ENCODE peak calls at places on chromosomes 1 and 21, in ten cellular contexts. U, Q, L, K, O, W, T, X, E and G are unnamed samples.

GRCh38 chr1:41776896-41777431 is 141.8 kb downstream of the HIVEP3 start:
- DNase-seq in U (no peak), Q (no peak), L (no peak), K (no peak), O (no peak), W (no peak), T (no peak), X (no peak), E (no peak), G (peak)

GRCh38 chr1:243882276-243882675 is 32.2 kb upstream of the AKT3 start:
- DNase-seq in U (no peak), Q (no peak), L (peak), K (no peak), O (no peak), W (no peak), T (no peak), X (no peak), E (no peak), G (no peak)

GRCh38 chr21:38202811-38203210 is 54.0 kb upstream of the KCNJ15 start:
- DNase-seq in U (no peak), Q (no peak), L (no peak), K (no peak), O (peak), W (no peak), T (no peak), X (no peak), E (no peak), G (no peak)

GRCh38 chr21:45992311-45993209 is 11.0 kb downstream of the COL6A1 start:
- DNase-seq in U (no peak), Q (no peak), L (no peak), K (peak), O (no peak), W (peak), T (no peak), X (peak), E (peak), G (no peak)

GRCh38 chr1:20367626-20368025 is 77.0 kb downstream of the VWA5B1 start:
- DNase-seq in U (no peak), Q (no peak), L (no peak), K (no peak), O (no peak), W (no peak), T (no peak), X (no peak), E (no peak), G (no peak)

GRCh38 chr1:26239936-26240335 is 5.9 kb downstream of the CEP85 start:
- DNase-seq in U (no peak), Q (no peak), L (no peak), K (no peak), O (no peak), W (no peak), T (no peak), X (no peak), E (no peak), G (no peak)

GRCh38 chr1:21594935-21595897 is 73.9 kb downstream of the RAP1GAP start:
- DNase-seq in U (peak), Q (peak), L (peak), K (no peak), O (no peak), W (peak), T (peak), X (no peak), E (peak), G (peak)

GRCh38 chr1:183137782-183138181 is 48.3 kb upstream of the LAMC2 start:
- DNase-seq in U (no peak), Q (no peak), L (no peak), K (no peak), O (no peak), W (no peak), T (no peak), X (no peak), E (no peak), G (no peak)

GRCh38 chr1:116453906-116454305 is 80.9 kb downstream of the ATP1A1 start:
- DNase-seq in U (no peak), Q (no peak), L (no peak), K (no peak), O (peak), W (no peak), T (no peak), X (no peak), E (no peak), G (no peak)

GRCh38 chr1:9128520-9129371 is at the start of gene GPR157:
- DNase-seq in U (peak), Q (peak), L (peak), K (peak), O (peak), W (peak), T (peak), X (peak), E (peak), G (peak)

GRCh38 chr1:229570891-229571516 is 12.5 kb upstream of the ABCB10 start:
- DNase-seq in U (no peak), Q (no peak), L (no peak), K (no peak), O (no peak), W (no peak), T (no peak), X (no peak), E (no peak), G (peak)

GRCh38 chr1:10528066-10529014 is 53.6 kb downstream of the PEX14 start:
- DNase-seq in U (peak), Q (no peak), L (peak), K (peak), O (no peak), W (no peak), T (no peak), X (no peak), E (no peak), G (peak)

GRCh38 chr1:25810341-25811299 is 9.1 kb upstream of the MTFR1L start:
- DNase-seq in U (peak), Q (peak), L (peak), K (peak), O (peak), W (peak), T (peak), X (no peak), E (peak), G (peak)

GRCh38 chr1:43047135-43047534 is 88.5 kb upstream of the SLC2A1 start:
- DNase-seq in U (no peak), Q (no peak), L (no peak), K (no peak), O (no peak), W (no peak), T (no peak), X (no peak), E (no peak), G (no peak)

GRCh38 chr1:54459714-54460113 is 53.5 kb upstream of the SSBP3 start:
- DNase-seq in U (no peak), Q (no peak), L (no peak), K (peak), O (no peak), W (no peak), T (peak), X (peak), E (no peak), G (no peak)

GRCh38 chr1:240991230-240991629 is 365.8 kb downstream of the RGS7 start:
- DNase-seq in U (no peak), Q (no peak), L (no peak), K (no peak), O (no peak), W (no peak), T (no peak), X (no peak), E (no peak), G (no peak)

DNA sequence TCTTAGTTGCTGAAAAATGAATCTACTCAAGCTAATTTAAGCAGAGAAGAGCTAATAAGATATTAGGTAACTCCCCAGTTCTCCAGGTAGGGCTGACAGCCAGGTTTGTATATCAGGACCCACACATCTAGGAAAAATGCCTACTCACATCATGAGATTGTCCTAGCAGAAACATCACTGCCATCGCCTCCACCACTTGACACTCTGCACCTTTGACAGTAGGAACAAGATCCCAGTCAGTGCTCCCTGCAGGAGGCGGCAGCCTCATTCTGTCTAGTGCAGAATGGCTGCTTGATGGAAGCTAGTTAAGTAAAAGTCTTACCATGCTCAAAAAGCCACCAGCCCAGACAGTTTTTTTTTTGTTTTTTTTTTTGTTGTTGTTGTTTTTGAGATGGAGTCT is 31.6 kb upstream of the USP1 start:
- DNase-seq in U (no peak), Q (no peak), L (no peak), K (no peak), O (no peak), W (no peak), T (no peak), X (no peak), E (no peak), G (no peak)
- H3K27ac ChIP-seq in U (no peak), Q (no peak), L (no peak), K (no peak), O (no peak), W (no peak), T (no peak), X (no peak), E (no peak), G (no peak)

DNA sequence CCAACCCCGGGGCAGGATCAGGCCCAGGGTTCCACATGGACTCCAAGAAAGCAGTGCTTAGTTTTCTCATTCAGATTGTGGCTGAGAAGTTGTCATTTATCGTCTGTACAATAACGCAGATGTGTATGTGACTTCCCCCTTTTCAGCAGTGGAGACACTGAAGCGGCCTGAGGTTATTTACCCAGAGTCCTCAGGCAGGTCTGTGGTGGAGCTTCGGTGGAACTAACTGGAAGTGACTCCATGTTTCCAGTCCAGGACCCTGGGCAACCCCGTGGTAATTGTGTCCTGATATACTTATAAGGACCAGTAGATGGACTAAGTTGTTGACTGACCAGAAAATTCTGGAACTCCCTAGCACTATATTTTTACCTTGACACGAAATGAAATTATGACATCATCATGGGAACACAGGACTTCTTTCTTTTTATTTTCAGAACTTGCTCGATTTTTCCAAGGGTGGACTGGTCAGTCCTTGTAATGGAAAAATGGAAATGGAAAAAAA is 1.0 kb upstream of the IER5 start:
- DNase-seq in U (no peak), Q (no peak), L (peak), K (no peak), O (no peak), W (no peak), T (no peak), X (no peak), E (no peak), G (no peak)
- TF ChIP-seq EP300 in U (no peak), Q (no peak), L (no peak), K (no peak), O (no peak), W (no peak), T (no peak), X (no peak), E (no peak), G (no peak)

DNA sequence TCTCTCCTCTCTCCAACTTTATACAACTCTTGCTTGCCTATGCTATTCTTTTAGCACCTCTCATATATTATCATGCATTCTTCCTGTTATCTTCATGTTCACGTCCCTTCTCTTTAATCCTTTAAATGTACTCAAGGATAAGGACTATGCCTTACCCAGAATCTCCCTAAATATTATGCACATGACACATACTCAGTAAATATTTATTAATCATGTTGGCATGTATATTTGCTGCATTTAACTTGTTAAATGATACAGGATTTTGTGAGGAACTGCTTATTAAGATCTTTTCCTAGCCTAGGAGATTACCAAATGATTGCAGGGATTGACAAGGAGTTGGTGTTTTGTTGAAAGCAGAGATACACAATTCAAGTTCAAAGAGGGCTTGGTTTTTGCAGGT is 109.4 kb downstream of the RGS2 start:
- DNase-seq in U (no peak), Q (no peak), L (no peak), K (no peak), O (no peak), W (no peak), T (no peak), X (no peak), E (no peak), G (no peak)
- H3K27ac ChIP-seq in U (no peak), Q (no peak), L (no peak), K (peak), O (peak), W (no peak), T (no peak), X (no peak), E (no peak), G (no peak)

GRCh38 chr1:27402349-27402754 is 9.9 kb downstream of the GPR3 start:
- DNase-seq in U (peak), Q (peak), L (peak), K (peak), O (peak), W (peak), T (peak), X (no peak), E (peak), G (peak)
- TF ChIP-seq EP300 in U (no peak), Q (no peak), L (no peak), K (no peak), O (no peak), W (no peak), T (no peak), X (no peak), E (no peak), G (no peak)

GRCh38 chr21:17660862-17661261 is 48.2 kb upstream of the BTG3 start:
- DNase-seq in U (no peak), Q (no peak), L (no peak), K (no peak), O (no peak), W (no peak), T (no peak), X (no peak), E (no peak), G (no peak)

GRCh38 chr21:17658931-17659330 is 46.2 kb upstream of the BTG3 start:
- DNase-seq in U (no peak), Q (no peak), L (no peak), K (no peak), O (no peak), W (no peak), T (no peak), X (no peak), E (no peak), G (no peak)

GRCh38 chr21:17660449-17660848 is 47.7 kb upstream of the BTG3 start:
- DNase-seq in U (no peak), Q (no peak), L (peak), K (no peak), O (no peak), W (no peak), T (no peak), X (no peak), E (no peak), G (no peak)
- H3K27ac ChIP-seq in U (no peak), Q (no peak), L (no peak), K (no peak), O (no peak), W (no peak), T (no peak), X (no peak), E (no peak), G (no peak)

GRCh38 chr1:220809704-220810103 is 23.0 kb downstream of the MTARC1 start:
- DNase-seq in U (no peak), Q (no peak), L (no peak), K (no peak), O (no peak), W (no peak), T (no peak), X (no peak), E (no peak), G (no peak)

GRCh38 chr1:220806408-220806807 is 19.7 kb downstream of the MTARC1 start:
- DNase-seq in U (no peak), Q (no peak), L (no peak), K (no peak), O (no peak), W (no peak), T (no peak), X (no peak), E (no peak), G (no peak)

GRCh38 chr1:220808501-220809186 is 21.9 kb downstream of the MTARC1 start:
- DNase-seq in U (no peak), Q (no peak), L (no peak), K (no peak), O (no peak), W (no peak), T (no peak), X (no peak), E (no peak), G (no peak)

GRCh38 chr1:220809187-220809550 is 22.5 kb downstream of the MTARC1 start:
- DNase-seq in U (no peak), Q (no peak), L (no peak), K (no peak), O (no peak), W (no peak), T (no peak), X (no peak), E (no peak), G (no peak)

GRCh38 chr1:220807726-220808125 is 21.0 kb downstream of the MTARC1 start:
- DNase-seq in U (no peak), Q (no peak), L (no peak), K (no peak), O (no peak), W (no peak), T (no peak), X (no peak), E (no peak), G (no peak)
- TF ChIP-seq EP300 in U (no peak), Q (no peak), L (no peak), K (no peak), O (no peak), W (no peak), T (no peak), X (no peak), E (no peak), G (no peak)

GRCh38 chr1:1598720-1599029 is 1.3 kb downstream of the FNDC10 start:
- DNase-seq in U (no peak), Q (no peak), L (no peak), K (no peak), O (no peak), W (no peak), T (no peak), X (no peak), E (no peak), G (no peak)

GRCh38 chr1:1599030-1599916 is 662 bp downstream of the FNDC10 start:
- DNase-seq in U (no peak), Q (peak), L (no peak), K (no peak), O (no peak), W (no peak), T (no peak), X (no peak), E (no peak), G (no peak)

GRCh38 chr1:1601564-1602320 is 1.8 kb upstream of the FNDC10 start:
- DNase-seq in U (no peak), Q (no peak), L (no peak), K (no peak), O (no peak), W (no peak), T (no peak), X (peak), E (no peak), G (no peak)

GRCh38 chr1:1600861-1601563 is 1.1 kb upstream of the FNDC10 start:
- DNase-seq in U (no peak), Q (no peak), L (no peak), K (no peak), O (no peak), W (no peak), T (no peak), X (no peak), E (no peak), G (no peak)

GRCh38 chr1:1599919-1600860 is at the start of gene FNDC10:
- DNase-seq in U (no peak), Q (peak), L (no peak), K (no peak), O (no peak), W (no peak), T (no peak), X (no peak), E (no peak), G (no peak)
- H3K27ac ChIP-seq in U (no peak), Q (no peak), L (peak), K (no peak), O (no peak), W (no peak), T (no peak), X (no peak), E (no peak), G (no peak)

GRCh38 chr1:22597996-22598395 is 34.7 kb downstream of the EPHA8 start:
- DNase-seq in U (no peak), Q (no peak), L (no peak), K (no peak), O (no peak), W (no peak), T (no peak), X (no peak), E (no peak), G (no peak)
- TF ChIP-seq EP300 in U (no peak), Q (no peak), L (no peak), K (no peak), O (no peak), W (no peak), T (no peak), X (no peak), E (no peak), G (no peak)

GRCh38 chr1:34186741-34187494 is 10.2 kb downstream of the C1orf94 start:
- DNase-seq in U (no peak), Q (no peak), L (no peak), K (no peak), O (no peak), W (no peak), T (no peak), X (no peak), E (no peak), G (no peak)

GRCh38 chr1:34188418-34188817 is 11.7 kb downstream of the C1orf94 start:
- DNase-seq in U (no peak), Q (peak), L (no peak), K (peak), O (no peak), W (no peak), T (no peak), X (no peak), E (no peak), G (no peak)

GRCh38 chr1:34192621-34193020 is 15.9 kb downstream of the C1orf94 start:
- DNase-seq in U (no peak), Q (no peak), L (no peak), K (no peak), O (no peak), W (no peak), T (no peak), X (no peak), E (no peak), G (no peak)

GRCh38 chr1:34190692-34191091 is 14.0 kb downstream of the C1orf94 start:
- DNase-seq in U (no peak), Q (no peak), L (no peak), K (no peak), O (no peak), W (no peak), T (no peak), X (no peak), E (no peak), G (no peak)

DNA sequence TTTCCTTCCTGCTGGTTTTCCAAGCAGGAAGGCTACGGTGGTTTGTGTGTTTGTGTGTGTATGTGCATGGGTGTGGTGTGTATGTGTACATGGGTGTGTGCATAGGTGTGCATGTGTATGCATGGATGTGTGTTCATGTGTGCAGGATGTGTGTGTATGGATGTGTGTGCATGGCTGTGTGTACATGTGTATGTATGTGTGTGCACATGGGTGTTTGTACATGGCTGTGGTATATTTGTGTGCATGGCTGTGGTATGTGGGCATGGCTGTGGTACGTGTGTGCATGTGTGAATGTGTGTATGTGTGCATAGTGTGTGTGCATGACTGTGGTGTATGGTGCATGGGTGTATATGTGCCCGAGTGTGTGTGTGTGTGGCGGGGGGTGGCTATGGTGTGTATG is 12.3 kb downstream of the C1orf94 start:
- DNase-seq in U (no peak), Q (no peak), L (no peak), K (no peak), O (no peak), W (no peak), T (no peak), X (no peak), E (no peak), G (no peak)
- H3K27ac ChIP-seq in U (no peak), Q (peak), L (no peak), K (no peak), O (no peak), W (no peak), T (no peak), X (no peak), E (no peak), G (no peak)